ENCODE peak calls at places on chromosomes 2 and 18, in four cellular contexts. Z, L, O and C are unnamed samples.

GRCh38 chr18:58057291-58057965 is 13.4 kb downstream of the NEDD4L start:
- DNase-seq in Z (no peak), L (no peak), O (no peak), C (no peak)

GRCh38 chr18:22674300-22674699 is 256.6 kb upstream of the CTAGE1 start:
- DNase-seq in L (no peak), Z (no peak), O (no peak), C (no peak)

GRCh38 chr2:225002656-225003045 is 39.6 kb downstream of the DOCK10 start:
- DNase-seq in O (peak), Z (no peak), L (no peak), C (no peak)

GRCh38 chr2:208698114-208698513 is 291.5 kb downstream of the PTH2R start:
- DNase-seq in Z (no peak), L (no peak), O (no peak), C (no peak)

GRCh38 chr18:43692291-43692690 is 415.0 kb upstream of the SYT4 start:
- DNase-seq in L (no peak), O (no peak), Z (no peak), C (no peak)

GRCh38 chr2:150705357-150705756 is 217.9 kb upstream of the RND3 start:
- DNase-seq in L (no peak), O (no peak), Z (no peak), C (no peak)

GRCh38 chr2:1838426-1838825 is 94.1 kb upstream of the PXDN start:
- DNase-seq in Z (no peak), L (no peak), O (no peak), C (no peak)

GRCh38 chr2:241772063-241772499 is 4.5 kb upstream of the GAL3ST2 start:
- DNase-seq in O (peak), Z (no peak), L (no peak), C (peak)

GRCh38 chr2:172969171-172969570 is 106.5 kb upstream of the MAP3K20 start:
- DNase-seq in Z (no peak), O (no peak), L (no peak), C (no peak)

GRCh38 chr2:107582487-107582886 is 244.2 kb upstream of the RGPD4 start:
- DNase-seq in O (no peak), L (no peak), Z (no peak), C (no peak)

GRCh38 chr2:186853871-186854435 is 5.0 kb upstream of the ZSWIM2 start:
- DNase-seq in O (no peak), L (no peak), Z (no peak), C (no peak)

GRCh38 chr2:73939419-73939818 is 12.7 kb downstream of the DGUOK start:
- DNase-seq in L (no peak), O (no peak), Z (no peak), C (no peak)

GRCh38 chr2:603427-603826 is 73.8 kb downstream of the TMEM18 start:
- DNase-seq in Z (no peak), O (no peak), L (no peak), C (no peak)
- TF ChIP-seq CREM in Z (no peak), O (no peak), L (no peak), C (no peak)

DNA sequence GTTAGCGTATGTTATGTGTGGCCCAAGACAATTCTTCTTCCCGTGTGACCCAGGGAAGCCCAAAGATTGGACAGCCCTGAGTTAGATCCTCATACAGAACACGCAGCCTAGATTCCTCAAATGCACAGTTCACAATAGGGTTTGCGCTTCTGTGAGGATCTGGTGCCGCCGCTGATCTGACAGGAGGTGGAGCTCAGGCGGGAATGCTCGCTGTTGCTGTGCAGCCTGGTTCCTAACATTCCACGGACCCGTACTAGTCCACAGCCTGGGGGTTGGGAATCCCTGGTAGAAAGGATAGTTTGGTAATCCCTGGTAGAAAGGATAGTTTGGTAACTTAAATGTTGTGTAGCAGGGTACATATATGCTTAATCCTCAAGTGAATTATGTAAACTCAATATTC is 27.0 kb downstream of the MAPRE3 start:
- DNase-seq in L (no peak), O (no peak), Z (no peak), C (no peak)
- TF ChIP-seq CREM in L (no peak), O (no peak), Z (no peak), C (no peak)

GRCh38 chr18:11392292-11392691 is 217.1 kb upstream of the SLC35G4 start:
- DNase-seq in Z (peak), L (no peak), O (no peak), C (no peak)
- TF ChIP-seq CREM in Z (no peak), L (no peak), O (no peak), C (no peak)

GRCh38 chr18:52333860-52334259 is 6.1 kb upstream of the DCC start:
- DNase-seq in O (no peak), L (no peak), Z (no peak), C (no peak)
- TF ChIP-seq CREM in O (no peak), L (no peak), Z (no peak), C (no peak)

GRCh38 chr2:240432430-240432819 is 3.0 kb upstream of the GPC1 start:
- DNase-seq in O (no peak), L (no peak), Z (no peak), C (no peak)

GRCh38 chr2:240433973-240434727 is 1.3 kb upstream of the GPC1 start:
- DNase-seq in Z (peak), L (no peak), O (no peak), C (no peak)

GRCh38 chr2:240434728-240435456 is 571 bp upstream of the GPC1 start:
- DNase-seq in O (no peak), Z (peak), L (peak), C (peak)

GRCh38 chr2:240431663-240432424 is 3.6 kb upstream of the GPC1 start:
- DNase-seq in O (no peak), L (no peak), Z (no peak), C (no peak)

DNA sequence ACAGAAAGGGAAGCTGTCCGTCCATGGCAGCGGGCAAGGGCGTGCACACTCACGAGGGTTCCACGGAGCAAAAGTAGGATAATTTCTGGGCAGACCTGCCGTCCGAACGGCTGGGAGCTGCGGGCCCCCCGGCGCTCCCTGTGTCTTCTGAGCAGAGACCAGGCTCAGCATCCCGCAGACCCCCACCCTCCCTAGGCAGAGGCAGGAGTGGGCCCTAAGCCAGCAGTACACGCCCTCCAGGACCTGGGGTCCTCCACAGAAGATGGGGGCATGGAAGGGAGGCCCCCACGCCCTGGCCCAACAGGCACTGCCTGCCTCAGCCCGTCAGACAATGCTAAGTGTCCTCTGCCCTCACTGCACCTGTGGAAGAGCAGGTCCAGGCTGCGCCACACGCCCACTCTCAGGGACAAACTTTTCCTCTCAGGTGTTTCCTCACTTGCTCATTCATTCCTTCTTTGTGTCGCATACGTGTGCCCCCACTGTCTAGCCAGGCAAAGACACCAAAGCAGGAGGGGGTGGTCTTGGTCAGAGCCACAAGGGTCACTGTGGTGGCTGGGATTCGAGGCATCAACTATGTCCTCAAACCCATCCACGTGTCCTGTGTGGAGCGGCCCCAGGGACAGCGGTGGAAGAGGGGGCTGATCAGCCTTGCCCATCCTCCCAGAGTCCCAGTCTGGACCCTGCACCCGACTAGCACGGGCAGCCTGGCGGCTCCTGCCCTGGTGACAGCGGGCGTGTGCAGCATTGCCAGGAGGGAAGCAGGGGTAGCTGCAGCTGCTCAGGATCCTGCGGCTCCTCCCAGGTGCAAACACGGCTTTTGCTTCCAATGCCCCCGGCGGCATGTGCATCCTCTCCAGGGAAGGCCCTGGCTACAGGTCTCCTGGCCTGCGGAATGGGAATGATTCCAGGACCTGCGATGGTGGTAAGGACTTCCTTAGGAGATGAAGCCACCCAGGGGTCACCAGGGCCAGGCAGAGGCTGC is 2.4 kb upstream of the GPC1 start:
- DNase-seq in L (peak), O (no peak), Z (no peak), C (no peak)
- TF ChIP-seq CREM in L (no peak), O (no peak), Z (no peak), C (no peak)